ENCODE peak calls at places on chromosome 6, in eight cellular contexts. One of them, this sample, is unnamed.

GRCh38 chr6:152893187-152893586 is 89.7 kb downstream of the FBXO5 start:
- DNase-seq in fibroblast of pulmonary artery: no peak
- DNase-seq in stimulated activated CD4-positive, alpha-beta T cell treated with anti-CD3 and anti-CD28 coated beads, Interleukin-2, amount 100 ng/mL, for 48 hours: no peak
- DNase-seq in stimulated activated naive B cell treated with anti-CD40 and anti-IgM and Interleukin-4, amounts not matched to agents 10 μg/mL and 1 μg/mL and 100 μg/mL, for 72 hours: no peak
- DNase-seq in myocyte: peak; percentile 83
- DNase-seq in left ventricle myocardium inferior: no peak
- DNase-seq in central memory CD4-positive, alpha-beta T cell: no peak
- DNase-seq in stimulated activated CD8-positive, alpha-beta memory T cell treated with anti-CD3 and anti-CD28 coated beads, Interleukin-4, amount 100 ng/mL, for 1 hour: no peak
- DNase-seq in this sample: no peak

GRCh38 chr6:151018035-151018434 is 152.5 kb downstream of the MTHFD1L start:
- DNase-seq in central memory CD4-positive, alpha-beta T cell: no peak
- DNase-seq in stimulated activated CD4-positive, alpha-beta T cell treated with anti-CD3 and anti-CD28 coated beads, Interleukin-2, amount 100 ng/mL, for 48 hours: no peak
- DNase-seq in fibroblast of pulmonary artery: no peak
- DNase-seq in myocyte: no peak
- DNase-seq in stimulated activated naive B cell treated with anti-CD40 and anti-IgM and Interleukin-4, amounts not matched to agents 10 μg/mL and 1 μg/mL and 100 μg/mL, for 72 hours: no peak
- DNase-seq in stimulated activated CD8-positive, alpha-beta memory T cell treated with anti-CD3 and anti-CD28 coated beads, Interleukin-4, amount 100 ng/mL, for 1 hour: no peak
- DNase-seq in left ventricle myocardium inferior: no peak
- DNase-seq in this sample: no peak

GRCh38 chr6:79676785-79677736 is 45.9 kb downstream of the SH3BGRL2 start:
- DNase-seq in central memory CD4-positive, alpha-beta T cell: no peak
- DNase-seq in myocyte: peak; percentile 6
- DNase-seq in stimulated activated CD8-positive, alpha-beta memory T cell treated with anti-CD3 and anti-CD28 coated beads, Interleukin-4, amount 100 ng/mL, for 1 hour: no peak
- DNase-seq in stimulated activated naive B cell treated with anti-CD40 and anti-IgM and Interleukin-4, amounts not matched to agents 10 μg/mL and 1 μg/mL and 100 μg/mL, for 72 hours: no peak
- DNase-seq in left ventricle myocardium inferior: no peak
- DNase-seq in stimulated activated CD4-positive, alpha-beta T cell treated with anti-CD3 and anti-CD28 coated beads, Interleukin-2, amount 100 ng/mL, for 48 hours: no peak
- DNase-seq in fibroblast of pulmonary artery: no peak
- DNase-seq in this sample: no peak

GRCh38 chr6:113558966-113559365 is 298.2 kb upstream of the MARCKS start:
- DNase-seq in myocyte: peak; percentile 40
- DNase-seq in stimulated activated CD8-positive, alpha-beta memory T cell treated with anti-CD3 and anti-CD28 coated beads, Interleukin-4, amount 100 ng/mL, for 1 hour: no peak
- DNase-seq in stimulated activated naive B cell treated with anti-CD40 and anti-IgM and Interleukin-4, amounts not matched to agents 10 μg/mL and 1 μg/mL and 100 μg/mL, for 72 hours: no peak
- DNase-seq in central memory CD4-positive, alpha-beta T cell: no peak
- DNase-seq in fibroblast of pulmonary artery: peak; percentile 63
- DNase-seq in left ventricle myocardium inferior: no peak
- DNase-seq in stimulated activated CD4-positive, alpha-beta T cell treated with anti-CD3 and anti-CD28 coated beads, Interleukin-2, amount 100 ng/mL, for 48 hours: no peak
- DNase-seq in this sample: no peak

GRCh38 chr6:108702106-108702851 is 141.6 kb downstream of the FOXO3 start:
- DNase-seq in left ventricle myocardium inferior: no peak
- DNase-seq in stimulated activated naive B cell treated with anti-CD40 and anti-IgM and Interleukin-4, amounts not matched to agents 10 μg/mL and 1 μg/mL and 100 μg/mL, for 72 hours: no peak
- DNase-seq in stimulated activated CD4-positive, alpha-beta T cell treated with anti-CD3 and anti-CD28 coated beads, Interleukin-2, amount 100 ng/mL, for 48 hours: no peak
- DNase-seq in central memory CD4-positive, alpha-beta T cell: no peak
- DNase-seq in myocyte: no peak
- DNase-seq in fibroblast of pulmonary artery: no peak
- DNase-seq in stimulated activated CD8-positive, alpha-beta memory T cell treated with anti-CD3 and anti-CD28 coated beads, Interleukin-4, amount 100 ng/mL, for 1 hour: no peak
- DNase-seq in this sample: no peak

GRCh38 chr6:137657351-137657911 is 163.2 kb upstream of the OLIG3 start:
- DNase-seq in myocyte: peak; percentile 57
- DNase-seq in left ventricle myocardium inferior: no peak
- DNase-seq in central memory CD4-positive, alpha-beta T cell: no peak
- DNase-seq in stimulated activated CD4-positive, alpha-beta T cell treated with anti-CD3 and anti-CD28 coated beads, Interleukin-2, amount 100 ng/mL, for 48 hours: no peak
- DNase-seq in fibroblast of pulmonary artery: no peak
- DNase-seq in stimulated activated naive B cell treated with anti-CD40 and anti-IgM and Interleukin-4, amounts not matched to agents 10 μg/mL and 1 μg/mL and 100 μg/mL, for 72 hours: no peak
- DNase-seq in stimulated activated CD8-positive, alpha-beta memory T cell treated with anti-CD3 and anti-CD28 coated beads, Interleukin-4, amount 100 ng/mL, for 1 hour: no peak
- DNase-seq in this sample: no peak

GRCh38 chr6:11804706-11805105 is 26.1 kb upstream of the ADTRP start:
- DNase-seq in central memory CD4-positive, alpha-beta T cell: no peak
- DNase-seq in stimulated activated naive B cell treated with anti-CD40 and anti-IgM and Interleukin-4, amounts not matched to agents 10 μg/mL and 1 μg/mL and 100 μg/mL, for 72 hours: no peak
- DNase-seq in fibroblast of pulmonary artery: no peak
- DNase-seq in stimulated activated CD8-positive, alpha-beta memory T cell treated with anti-CD3 and anti-CD28 coated beads, Interleukin-4, amount 100 ng/mL, for 1 hour: no peak
- DNase-seq in left ventricle myocardium inferior: no peak
- DNase-seq in stimulated activated CD4-positive, alpha-beta T cell treated with anti-CD3 and anti-CD28 coated beads, Interleukin-2, amount 100 ng/mL, for 48 hours: no peak
- DNase-seq in myocyte: no peak
- DNase-seq in this sample: peak; percentile 86

GRCh38 chr6:11096109-11096508 is 2.5 kb downstream of the SMIM13 start:
- DNase-seq in stimulated activated CD8-positive, alpha-beta memory T cell treated with anti-CD3 and anti-CD28 coated beads, Interleukin-4, amount 100 ng/mL, for 1 hour: no peak
- DNase-seq in fibroblast of pulmonary artery: peak; percentile 78
- DNase-seq in stimulated activated CD4-positive, alpha-beta T cell treated with anti-CD3 and anti-CD28 coated beads, Interleukin-2, amount 100 ng/mL, for 48 hours: peak; percentile 13
- DNase-seq in stimulated activated naive B cell treated with anti-CD40 and anti-IgM and Interleukin-4, amounts not matched to agents 10 μg/mL and 1 μg/mL and 100 μg/mL, for 72 hours: no peak
- DNase-seq in myocyte: no peak
- DNase-seq in central memory CD4-positive, alpha-beta T cell: peak; percentile 12
- DNase-seq in left ventricle myocardium inferior: no peak
- DNase-seq in this sample: peak; percentile 82

GRCh38 chr6:168437751-168438150 is 3.2 kb upstream of the SMOC2 start:
- DNase-seq in left ventricle myocardium inferior: no peak
- DNase-seq in myocyte: no peak
- DNase-seq in stimulated activated naive B cell treated with anti-CD40 and anti-IgM and Interleukin-4, amounts not matched to agents 10 μg/mL and 1 μg/mL and 100 μg/mL, for 72 hours: no peak
- DNase-seq in central memory CD4-positive, alpha-beta T cell: no peak
- DNase-seq in stimulated activated CD4-positive, alpha-beta T cell treated with anti-CD3 and anti-CD28 coated beads, Interleukin-2, amount 100 ng/mL, for 48 hours: no peak
- DNase-seq in stimulated activated CD8-positive, alpha-beta memory T cell treated with anti-CD3 and anti-CD28 coated beads, Interleukin-4, amount 100 ng/mL, for 1 hour: no peak
- DNase-seq in fibroblast of pulmonary artery: no peak
- DNase-seq in this sample: no peak

GRCh38 chr6:137351890-137352289 is 132.7 kb upstream of the IFNGR1 start:
- DNase-seq in stimulated activated naive B cell treated with anti-CD40 and anti-IgM and Interleukin-4, amounts not matched to agents 10 μg/mL and 1 μg/mL and 100 μg/mL, for 72 hours: no peak
- DNase-seq in stimulated activated CD4-positive, alpha-beta T cell treated with anti-CD3 and anti-CD28 coated beads, Interleukin-2, amount 100 ng/mL, for 48 hours: no peak
- DNase-seq in left ventricle myocardium inferior: no peak
- DNase-seq in fibroblast of pulmonary artery: no peak
- DNase-seq in myocyte: no peak
- DNase-seq in central memory CD4-positive, alpha-beta T cell: no peak
- DNase-seq in stimulated activated CD8-positive, alpha-beta memory T cell treated with anti-CD3 and anti-CD28 coated beads, Interleukin-4, amount 100 ng/mL, for 1 hour: no peak
- DNase-seq in this sample: no peak

GRCh38 chr6:142165227-142165626 is 18.2 kb downstream of the VTA1 start:
- DNase-seq in fibroblast of pulmonary artery: no peak
- DNase-seq in myocyte: no peak
- DNase-seq in stimulated activated CD8-positive, alpha-beta memory T cell treated with anti-CD3 and anti-CD28 coated beads, Interleukin-4, amount 100 ng/mL, for 1 hour: no peak
- DNase-seq in stimulated activated naive B cell treated with anti-CD40 and anti-IgM and Interleukin-4, amounts not matched to agents 10 μg/mL and 1 μg/mL and 100 μg/mL, for 72 hours: no peak
- DNase-seq in central memory CD4-positive, alpha-beta T cell: no peak
- DNase-seq in stimulated activated CD4-positive, alpha-beta T cell treated with anti-CD3 and anti-CD28 coated beads, Interleukin-2, amount 100 ng/mL, for 48 hours: no peak
- DNase-seq in left ventricle myocardium inferior: no peak
- DNase-seq in this sample: peak; percentile 22

GRCh38 chr6:29552512-29553051 is 7.0 kb downstream of the UBD start:
- DNase-seq in left ventricle myocardium inferior: no peak
- DNase-seq in myocyte: peak; percentile 56
- DNase-seq in fibroblast of pulmonary artery: peak; percentile 81
- DNase-seq in stimulated activated naive B cell treated with anti-CD40 and anti-IgM and Interleukin-4, amounts not matched to agents 10 μg/mL and 1 μg/mL and 100 μg/mL, for 72 hours: no peak
- DNase-seq in stimulated activated CD4-positive, alpha-beta T cell treated with anti-CD3 and anti-CD28 coated beads, Interleukin-2, amount 100 ng/mL, for 48 hours: no peak
- DNase-seq in central memory CD4-positive, alpha-beta T cell: peak; percentile 55
- DNase-seq in stimulated activated CD8-positive, alpha-beta memory T cell treated with anti-CD3 and anti-CD28 coated beads, Interleukin-4, amount 100 ng/mL, for 1 hour: no peak
- DNase-seq in this sample: peak; percentile 31

GRCh38 chr6:3370361-3371221 is 86.3 kb downstream of the SLC22A23 start:
- DNase-seq in central memory CD4-positive, alpha-beta T cell: peak; percentile 69
- DNase-seq in stimulated activated naive B cell treated with anti-CD40 and anti-IgM and Interleukin-4, amounts not matched to agents 10 μg/mL and 1 μg/mL and 100 μg/mL, for 72 hours: no peak
- DNase-seq in stimulated activated CD4-positive, alpha-beta T cell treated with anti-CD3 and anti-CD28 coated beads, Interleukin-2, amount 100 ng/mL, for 48 hours: no peak
- DNase-seq in stimulated activated CD8-positive, alpha-beta memory T cell treated with anti-CD3 and anti-CD28 coated beads, Interleukin-4, amount 100 ng/mL, for 1 hour: no peak
- DNase-seq in fibroblast of pulmonary artery: no peak
- DNase-seq in myocyte: no peak
- DNase-seq in left ventricle myocardium inferior: no peak
- DNase-seq in this sample: peak; percentile 54

GRCh38 chr6:104509355-104509754 is 350.4 kb downstream of the HACE1 start:
- DNase-seq in stimulated activated naive B cell treated with anti-CD40 and anti-IgM and Interleukin-4, amounts not matched to agents 10 μg/mL and 1 μg/mL and 100 μg/mL, for 72 hours: no peak
- DNase-seq in stimulated activated CD8-positive, alpha-beta memory T cell treated with anti-CD3 and anti-CD28 coated beads, Interleukin-4, amount 100 ng/mL, for 1 hour: no peak
- DNase-seq in fibroblast of pulmonary artery: no peak
- DNase-seq in central memory CD4-positive, alpha-beta T cell: no peak
- DNase-seq in left ventricle myocardium inferior: no peak
- DNase-seq in myocyte: no peak
- DNase-seq in stimulated activated CD4-positive, alpha-beta T cell treated with anti-CD3 and anti-CD28 coated beads, Interleukin-2, amount 100 ng/mL, for 48 hours: no peak
- DNase-seq in this sample: no peak

GRCh38 chr6:109695468-109695867 is 4.4 kb downstream of the FIG4 start:
- DNase-seq in myocyte: no peak
- DNase-seq in stimulated activated naive B cell treated with anti-CD40 and anti-IgM and Interleukin-4, amounts not matched to agents 10 μg/mL and 1 μg/mL and 100 μg/mL, for 72 hours: no peak
- DNase-seq in stimulated activated CD8-positive, alpha-beta memory T cell treated with anti-CD3 and anti-CD28 coated beads, Interleukin-4, amount 100 ng/mL, for 1 hour: no peak
- DNase-seq in central memory CD4-positive, alpha-beta T cell: no peak
- DNase-seq in left ventricle myocardium inferior: no peak
- DNase-seq in fibroblast of pulmonary artery: peak; percentile 25
- DNase-seq in stimulated activated CD4-positive, alpha-beta T cell treated with anti-CD3 and anti-CD28 coated beads, Interleukin-2, amount 100 ng/mL, for 48 hours: no peak
- DNase-seq in this sample: peak; percentile 66

GRCh38 chr6:4383910-4384637 is 248.7 kb upstream of the ECI2 start:
- DNase-seq in central memory CD4-positive, alpha-beta T cell: no peak
- DNase-seq in fibroblast of pulmonary artery: no peak
- DNase-seq in stimulated activated CD4-positive, alpha-beta T cell treated with anti-CD3 and anti-CD28 coated beads, Interleukin-2, amount 100 ng/mL, for 48 hours: no peak
- DNase-seq in stimulated activated CD8-positive, alpha-beta memory T cell treated with anti-CD3 and anti-CD28 coated beads, Interleukin-4, amount 100 ng/mL, for 1 hour: no peak
- DNase-seq in left ventricle myocardium inferior: no peak
- DNase-seq in stimulated activated naive B cell treated with anti-CD40 and anti-IgM and Interleukin-4, amounts not matched to agents 10 μg/mL and 1 μg/mL and 100 μg/mL, for 72 hours: no peak
- DNase-seq in myocyte: no peak
- DNase-seq in this sample: no peak

GRCh38 chr6:138404666-138405337 is 779 bp downstream of the HEBP2 start:
- DNase-seq in stimulated activated naive B cell treated with anti-CD40 and anti-IgM and Interleukin-4, amounts not matched to agents 10 μg/mL and 1 μg/mL and 100 μg/mL, for 72 hours: no peak
- DNase-seq in central memory CD4-positive, alpha-beta T cell: peak; percentile 18
- DNase-seq in stimulated activated CD8-positive, alpha-beta memory T cell treated with anti-CD3 and anti-CD28 coated beads, Interleukin-4, amount 100 ng/mL, for 1 hour: no peak
- DNase-seq in stimulated activated CD4-positive, alpha-beta T cell treated with anti-CD3 and anti-CD28 coated beads, Interleukin-2, amount 100 ng/mL, for 48 hours: no peak
- DNase-seq in fibroblast of pulmonary artery: no peak
- DNase-seq in myocyte: no peak
- DNase-seq in left ventricle myocardium inferior: peak; percentile 29
- DNase-seq in this sample: no peak

GRCh38 chr6:129345890-129346289 is 364.1 kb downstream of the ARHGAP18 start:
- DNase-seq in stimulated activated CD4-positive, alpha-beta T cell treated with anti-CD3 and anti-CD28 coated beads, Interleukin-2, amount 100 ng/mL, for 48 hours: no peak
- DNase-seq in central memory CD4-positive, alpha-beta T cell: no peak
- DNase-seq in left ventricle myocardium inferior: no peak
- DNase-seq in myocyte: no peak
- DNase-seq in stimulated activated naive B cell treated with anti-CD40 and anti-IgM and Interleukin-4, amounts not matched to agents 10 μg/mL and 1 μg/mL and 100 μg/mL, for 72 hours: no peak
- DNase-seq in stimulated activated CD8-positive, alpha-beta memory T cell treated with anti-CD3 and anti-CD28 coated beads, Interleukin-4, amount 100 ng/mL, for 1 hour: no peak
- DNase-seq in fibroblast of pulmonary artery: peak; percentile 73
- DNase-seq in this sample: no peak

GRCh38 chr6:47862731-47863130 is 80.9 kb downstream of the OPN5 start:
- DNase-seq in central memory CD4-positive, alpha-beta T cell: no peak
- DNase-seq in stimulated activated CD8-positive, alpha-beta memory T cell treated with anti-CD3 and anti-CD28 coated beads, Interleukin-4, amount 100 ng/mL, for 1 hour: no peak
- DNase-seq in myocyte: no peak
- DNase-seq in left ventricle myocardium inferior: no peak
- DNase-seq in fibroblast of pulmonary artery: no peak
- DNase-seq in stimulated activated CD4-positive, alpha-beta T cell treated with anti-CD3 and anti-CD28 coated beads, Interleukin-2, amount 100 ng/mL, for 48 hours: no peak
- DNase-seq in stimulated activated naive B cell treated with anti-CD40 and anti-IgM and Interleukin-4, amounts not matched to agents 10 μg/mL and 1 μg/mL and 100 μg/mL, for 72 hours: no peak
- DNase-seq in this sample: no peak

GRCh38 chr6:106256201-106256968 is 69.2 kb downstream of the ATG5 start:
- DNase-seq in fibroblast of pulmonary artery: no peak
- DNase-seq in left ventricle myocardium inferior: no peak
- DNase-seq in central memory CD4-positive, alpha-beta T cell: no peak
- DNase-seq in stimulated activated CD4-positive, alpha-beta T cell treated with anti-CD3 and anti-CD28 coated beads, Interleukin-2, amount 100 ng/mL, for 48 hours: no peak
- DNase-seq in stimulated activated naive B cell treated with anti-CD40 and anti-IgM and Interleukin-4, amounts not matched to agents 10 μg/mL and 1 μg/mL and 100 μg/mL, for 72 hours: no peak
- DNase-seq in stimulated activated CD8-positive, alpha-beta memory T cell treated with anti-CD3 and anti-CD28 coated beads, Interleukin-4, amount 100 ng/mL, for 1 hour: no peak
- DNase-seq in myocyte: no peak
- DNase-seq in this sample: no peak

GRCh38 chr6:20415304-20416062 is 13.8 kb downstream of the E2F3 start:
- DNase-seq in myocyte: no peak
- DNase-seq in stimulated activated CD4-positive, alpha-beta T cell treated with anti-CD3 and anti-CD28 coated beads, Interleukin-2, amount 100 ng/mL, for 48 hours: no peak
- DNase-seq in stimulated activated naive B cell treated with anti-CD40 and anti-IgM and Interleukin-4, amounts not matched to agents 10 μg/mL and 1 μg/mL and 100 μg/mL, for 72 hours: no peak
- DNase-seq in stimulated activated CD8-positive, alpha-beta memory T cell treated with anti-CD3 and anti-CD28 coated beads, Interleukin-4, amount 100 ng/mL, for 1 hour: no peak
- DNase-seq in left ventricle myocardium inferior: no peak
- DNase-seq in fibroblast of pulmonary artery: no peak
- DNase-seq in central memory CD4-positive, alpha-beta T cell: no peak
- DNase-seq in this sample: peak; percentile 67

GRCh38 chr6:113662688-113663333 is 194.3 kb upstream of the MARCKS start:
- DNase-seq in stimulated activated CD8-positive, alpha-beta memory T cell treated with anti-CD3 and anti-CD28 coated beads, Interleukin-4, amount 100 ng/mL, for 1 hour: no peak
- DNase-seq in stimulated activated CD4-positive, alpha-beta T cell treated with anti-CD3 and anti-CD28 coated beads, Interleukin-2, amount 100 ng/mL, for 48 hours: no peak
- DNase-seq in central memory CD4-positive, alpha-beta T cell: no peak
- DNase-seq in left ventricle myocardium inferior: no peak
- DNase-seq in stimulated activated naive B cell treated with anti-CD40 and anti-IgM and Interleukin-4, amounts not matched to agents 10 μg/mL and 1 μg/mL and 100 μg/mL, for 72 hours: no peak
- DNase-seq in fibroblast of pulmonary artery: no peak
- DNase-seq in myocyte: no peak
- DNase-seq in this sample: peak; percentile 32

GRCh38 chr6:42532038-42532669 is 31.7 kb upstream of the UBR2 start:
- DNase-seq in central memory CD4-positive, alpha-beta T cell: peak; percentile 41
- DNase-seq in left ventricle myocardium inferior: no peak
- DNase-seq in stimulated activated CD8-positive, alpha-beta memory T cell treated with anti-CD3 and anti-CD28 coated beads, Interleukin-4, amount 100 ng/mL, for 1 hour: no peak
- DNase-seq in stimulated activated CD4-positive, alpha-beta T cell treated with anti-CD3 and anti-CD28 coated beads, Interleukin-2, amount 100 ng/mL, for 48 hours: no peak
- DNase-seq in fibroblast of pulmonary artery: peak; percentile 83
- DNase-seq in stimulated activated naive B cell treated with anti-CD40 and anti-IgM and Interleukin-4, amounts not matched to agents 10 μg/mL and 1 μg/mL and 100 μg/mL, for 72 hours: no peak
- DNase-seq in myocyte: peak; percentile 67
- DNase-seq in this sample: peak; percentile 66

GRCh38 chr6:162177733-162178132 is 549.8 kb downstream of the PRKN start:
- DNase-seq in fibroblast of pulmonary artery: peak; percentile 3
- DNase-seq in stimulated activated CD4-positive, alpha-beta T cell treated with anti-CD3 and anti-CD28 coated beads, Interleukin-2, amount 100 ng/mL, for 48 hours: no peak
- DNase-seq in left ventricle myocardium inferior: no peak
- DNase-seq in central memory CD4-positive, alpha-beta T cell: no peak
- DNase-seq in stimulated activated naive B cell treated with anti-CD40 and anti-IgM and Interleukin-4, amounts not matched to agents 10 μg/mL and 1 μg/mL and 100 μg/mL, for 72 hours: no peak
- DNase-seq in stimulated activated CD8-positive, alpha-beta memory T cell treated with anti-CD3 and anti-CD28 coated beads, Interleukin-4, amount 100 ng/mL, for 1 hour: no peak
- DNase-seq in myocyte: peak; percentile 72
- DNase-seq in this sample: peak; percentile 30

GRCh38 chr6:43639984-43640800 is 4.6 kb downstream of the MAD2L1BP start:
- DNase-seq in myocyte: no peak
- DNase-seq in fibroblast of pulmonary artery: no peak
- DNase-seq in stimulated activated CD8-positive, alpha-beta memory T cell treated with anti-CD3 and anti-CD28 coated beads, Interleukin-4, amount 100 ng/mL, for 1 hour: no peak
- DNase-seq in stimulated activated naive B cell treated with anti-CD40 and anti-IgM and Interleukin-4, amounts not matched to agents 10 μg/mL and 1 μg/mL and 100 μg/mL, for 72 hours: no peak
- DNase-seq in central memory CD4-positive, alpha-beta T cell: no peak
- DNase-seq in stimulated activated CD4-positive, alpha-beta T cell treated with anti-CD3 and anti-CD28 coated beads, Interleukin-2, amount 100 ng/mL, for 48 hours: no peak
- DNase-seq in left ventricle myocardium inferior: no peak
- DNase-seq in this sample: no peak

GRCh38 chr6:39088331-39088730 is 26.7 kb downstream of the SAYSD1 start:
- DNase-seq in central memory CD4-positive, alpha-beta T cell: no peak
- DNase-seq in fibroblast of pulmonary artery: peak; percentile 74
- DNase-seq in stimulated activated naive B cell treated with anti-CD40 and anti-IgM and Interleukin-4, amounts not matched to agents 10 μg/mL and 1 μg/mL and 100 μg/mL, for 72 hours: peak; percentile 24
- DNase-seq in left ventricle myocardium inferior: peak; percentile 36
- DNase-seq in stimulated activated CD4-positive, alpha-beta T cell treated with anti-CD3 and anti-CD28 coated beads, Interleukin-2, amount 100 ng/mL, for 48 hours: no peak
- DNase-seq in stimulated activated CD8-positive, alpha-beta memory T cell treated with anti-CD3 and anti-CD28 coated beads, Interleukin-4, amount 100 ng/mL, for 1 hour: no peak
- DNase-seq in myocyte: peak; percentile 70
- DNase-seq in this sample: peak; percentile 92

GRCh38 chr6:135285165-135285564 is 104.1 kb downstream of the MYB start:
- DNase-seq in stimulated activated CD8-positive, alpha-beta memory T cell treated with anti-CD3 and anti-CD28 coated beads, Interleukin-4, amount 100 ng/mL, for 1 hour: no peak
- DNase-seq in fibroblast of pulmonary artery: no peak
- DNase-seq in left ventricle myocardium inferior: no peak
- DNase-seq in central memory CD4-positive, alpha-beta T cell: no peak
- DNase-seq in myocyte: no peak
- DNase-seq in stimulated activated naive B cell treated with anti-CD40 and anti-IgM and Interleukin-4, amounts not matched to agents 10 μg/mL and 1 μg/mL and 100 μg/mL, for 72 hours: no peak
- DNase-seq in stimulated activated CD4-positive, alpha-beta T cell treated with anti-CD3 and anti-CD28 coated beads, Interleukin-2, amount 100 ng/mL, for 48 hours: no peak
- DNase-seq in this sample: no peak

GRCh38 chr6:31178143-31179041 is 7.9 kb upstream of the POU5F1 start:
- DNase-seq in fibroblast of pulmonary artery: peak; percentile 37
- DNase-seq in stimulated activated CD4-positive, alpha-beta T cell treated with anti-CD3 and anti-CD28 coated beads, Interleukin-2, amount 100 ng/mL, for 48 hours: no peak
- DNase-seq in myocyte: no peak
- DNase-seq in left ventricle myocardium inferior: no peak
- DNase-seq in stimulated activated CD8-positive, alpha-beta memory T cell treated with anti-CD3 and anti-CD28 coated beads, Interleukin-4, amount 100 ng/mL, for 1 hour: no peak
- DNase-seq in stimulated activated naive B cell treated with anti-CD40 and anti-IgM and Interleukin-4, amounts not matched to agents 10 μg/mL and 1 μg/mL and 100 μg/mL, for 72 hours: no peak
- DNase-seq in central memory CD4-positive, alpha-beta T cell: no peak
- DNase-seq in this sample: no peak

GRCh38 chr6:165988306-165988756 is 179.3 kb downstream of the TBXT start:
- DNase-seq in central memory CD4-positive, alpha-beta T cell: no peak
- DNase-seq in myocyte: no peak
- DNase-seq in stimulated activated naive B cell treated with anti-CD40 and anti-IgM and Interleukin-4, amounts not matched to agents 10 μg/mL and 1 μg/mL and 100 μg/mL, for 72 hours: no peak
- DNase-seq in left ventricle myocardium inferior: no peak
- DNase-seq in stimulated activated CD8-positive, alpha-beta memory T cell treated with anti-CD3 and anti-CD28 coated beads, Interleukin-4, amount 100 ng/mL, for 1 hour: no peak
- DNase-seq in fibroblast of pulmonary artery: no peak
- DNase-seq in stimulated activated CD4-positive, alpha-beta T cell treated with anti-CD3 and anti-CD28 coated beads, Interleukin-2, amount 100 ng/mL, for 48 hours: no peak
- DNase-seq in this sample: peak; percentile 41

GRCh38 chr6:142773859-142774258 is 171.1 kb downstream of the HIVEP2 start:
- DNase-seq in stimulated activated CD8-positive, alpha-beta memory T cell treated with anti-CD3 and anti-CD28 coated beads, Interleukin-4, amount 100 ng/mL, for 1 hour: no peak
- DNase-seq in stimulated activated CD4-positive, alpha-beta T cell treated with anti-CD3 and anti-CD28 coated beads, Interleukin-2, amount 100 ng/mL, for 48 hours: no peak
- DNase-seq in central memory CD4-positive, alpha-beta T cell: peak; percentile 45
- DNase-seq in stimulated activated naive B cell treated with anti-CD40 and anti-IgM and Interleukin-4, amounts not matched to agents 10 μg/mL and 1 μg/mL and 100 μg/mL, for 72 hours: no peak
- DNase-seq in left ventricle myocardium inferior: no peak
- DNase-seq in myocyte: no peak
- DNase-seq in fibroblast of pulmonary artery: no peak
- DNase-seq in this sample: no peak

GRCh38 chr6:27864906-27865883 is 47.0 kb downstream of the OR2B2 start:
- DNase-seq in stimulated activated CD4-positive, alpha-beta T cell treated with anti-CD3 and anti-CD28 coated beads, Interleukin-2, amount 100 ng/mL, for 48 hours: peak; percentile 65
- DNase-seq in stimulated activated CD8-positive, alpha-beta memory T cell treated with anti-CD3 and anti-CD28 coated beads, Interleukin-4, amount 100 ng/mL, for 1 hour: peak; percentile 25
- DNase-seq in stimulated activated naive B cell treated with anti-CD40 and anti-IgM and Interleukin-4, amounts not matched to agents 10 μg/mL and 1 μg/mL and 100 μg/mL, for 72 hours: peak; percentile 87
- DNase-seq in central memory CD4-positive, alpha-beta T cell: peak; percentile 91
- DNase-seq in fibroblast of pulmonary artery: peak; percentile 99
- DNase-seq in myocyte: peak; percentile 96
- DNase-seq in left ventricle myocardium inferior: peak; percentile 29
- DNase-seq in this sample: peak; percentile 98

GRCh38 chr6:36099872-36100483 is 30.3 kb upstream of the MAPK13 start:
- DNase-seq in stimulated activated CD4-positive, alpha-beta T cell treated with anti-CD3 and anti-CD28 coated beads, Interleukin-2, amount 100 ng/mL, for 48 hours: no peak
- DNase-seq in stimulated activated naive B cell treated with anti-CD40 and anti-IgM and Interleukin-4, amounts not matched to agents 10 μg/mL and 1 μg/mL and 100 μg/mL, for 72 hours: no peak
- DNase-seq in myocyte: no peak
- DNase-seq in fibroblast of pulmonary artery: peak; percentile 26
- DNase-seq in left ventricle myocardium inferior: no peak
- DNase-seq in central memory CD4-positive, alpha-beta T cell: peak; percentile 58
- DNase-seq in stimulated activated CD8-positive, alpha-beta memory T cell treated with anti-CD3 and anti-CD28 coated beads, Interleukin-4, amount 100 ng/mL, for 1 hour: no peak
- DNase-seq in this sample: no peak

GRCh38 chr6:45513331-45513730 is 135.6 kb upstream of the SUPT3H start:
- DNase-seq in left ventricle myocardium inferior: no peak
- DNase-seq in stimulated activated naive B cell treated with anti-CD40 and anti-IgM and Interleukin-4, amounts not matched to agents 10 μg/mL and 1 μg/mL and 100 μg/mL, for 72 hours: no peak
- DNase-seq in fibroblast of pulmonary artery: no peak
- DNase-seq in central memory CD4-positive, alpha-beta T cell: no peak
- DNase-seq in stimulated activated CD4-positive, alpha-beta T cell treated with anti-CD3 and anti-CD28 coated beads, Interleukin-2, amount 100 ng/mL, for 48 hours: no peak
- DNase-seq in stimulated activated CD8-positive, alpha-beta memory T cell treated with anti-CD3 and anti-CD28 coated beads, Interleukin-4, amount 100 ng/mL, for 1 hour: no peak
- DNase-seq in myocyte: no peak
- DNase-seq in this sample: peak; percentile 19

GRCh38 chr6:33029297-33030184 is 20.1 kb upstream of the HLA-DOA start:
- DNase-seq in stimulated activated naive B cell treated with anti-CD40 and anti-IgM and Interleukin-4, amounts not matched to agents 10 μg/mL and 1 μg/mL and 100 μg/mL, for 72 hours: peak; percentile 92
- DNase-seq in fibroblast of pulmonary artery: peak; percentile 6
- DNase-seq in myocyte: peak; percentile 16
- DNase-seq in stimulated activated CD4-positive, alpha-beta T cell treated with anti-CD3 and anti-CD28 coated beads, Interleukin-2, amount 100 ng/mL, for 48 hours: no peak
- DNase-seq in central memory CD4-positive, alpha-beta T cell: no peak
- DNase-seq in stimulated activated CD8-positive, alpha-beta memory T cell treated with anti-CD3 and anti-CD28 coated beads, Interleukin-4, amount 100 ng/mL, for 1 hour: no peak
- DNase-seq in left ventricle myocardium inferior: no peak
- DNase-seq in this sample: no peak

This sample was measured in mesendoderm.